ENCODE peak calls at places on chromosomes 7 and 10, in six cellular contexts. One of them, this sample, is unnamed.

GRCh38 chr10:35492387-35493195 is 112.5 kb upstream of the GJD4 start:
- DNase-seq in fibroblast of mammary gland: no peak
- DNase-seq in AG09309: no peak
- DNase-seq in brain microvascular endothelial cell: no peak
- DNase-seq in heart left ventricle: no peak
- DNase-seq in astrocyte: no peak
- DNase-seq in this sample: no peak

GRCh38 chr7:1558841-1559625 is 3.0 kb upstream of the TMEM184A start:
- DNase-seq in heart left ventricle: peak
- DNase-seq in brain microvascular endothelial cell: no peak
- DNase-seq in AG09309: no peak
- DNase-seq in astrocyte: no peak
- DNase-seq in fibroblast of mammary gland: no peak
- DNase-seq in this sample: no peak

GRCh38 chr10:108848016-108848415 is 1075.3 kb downstream of the XPNPEP1 start:
- DNase-seq in AG09309: no peak
- DNase-seq in heart left ventricle: no peak
- DNase-seq in astrocyte: no peak
- DNase-seq in brain microvascular endothelial cell: no peak
- DNase-seq in fibroblast of mammary gland: no peak
- DNase-seq in this sample: no peak

GRCh38 chr7:21261627-21262564 is 166.0 kb upstream of the SP4 start:
- DNase-seq in heart left ventricle: no peak
- DNase-seq in AG09309: no peak
- DNase-seq in fibroblast of mammary gland: peak
- DNase-seq in brain microvascular endothelial cell: peak
- DNase-seq in astrocyte: peak
- DNase-seq in this sample: no peak

GRCh38 chr7:108686494-108686893 is 116.8 kb downstream of the DNAJB9 start:
- DNase-seq in fibroblast of mammary gland: no peak
- DNase-seq in heart left ventricle: no peak
- DNase-seq in astrocyte: no peak
- DNase-seq in brain microvascular endothelial cell: no peak
- DNase-seq in AG09309: no peak
- DNase-seq in this sample: no peak

GRCh38 chr10:59779656-59780521 is 26.6 kb upstream of the MRLN start:
- DNase-seq in astrocyte: peak
- DNase-seq in fibroblast of mammary gland: no peak
- DNase-seq in AG09309: peak
- DNase-seq in heart left ventricle: no peak
- DNase-seq in brain microvascular endothelial cell: no peak
- DNase-seq in this sample: no peak

GRCh38 chr10:36281871-36282331 is 639.8 kb upstream of the FZD8 start:
- DNase-seq in astrocyte: peak
- DNase-seq in AG09309: no peak
- DNase-seq in brain microvascular endothelial cell: peak
- DNase-seq in fibroblast of mammary gland: peak
- DNase-seq in heart left ventricle: no peak
- DNase-seq in this sample: no peak

GRCh38 chr10:95815133-95815532 is 59.2 kb downstream of the ENTPD1 start:
- DNase-seq in astrocyte: no peak
- DNase-seq in brain microvascular endothelial cell: no peak
- DNase-seq in heart left ventricle: no peak
- DNase-seq in AG09309: no peak
- DNase-seq in fibroblast of mammary gland: no peak
- DNase-seq in this sample: no peak

GRCh38 chr10:101630420-101630920 is 42.3 kb downstream of the DPCD start:
- DNase-seq in AG09309: no peak
- DNase-seq in heart left ventricle: no peak
- DNase-seq in fibroblast of mammary gland: no peak
- DNase-seq in astrocyte: no peak
- DNase-seq in brain microvascular endothelial cell: no peak
- DNase-seq in this sample: no peak

GRCh38 chr10:35685402-35685801 is 43.3 kb upstream of the FZD8 start:
- DNase-seq in brain microvascular endothelial cell: no peak
- DNase-seq in AG09309: no peak
- DNase-seq in fibroblast of mammary gland: no peak
- DNase-seq in heart left ventricle: no peak
- DNase-seq in astrocyte: no peak
- DNase-seq in this sample: no peak

GRCh38 chr7:47948096-47948790 is at the start of gene PKD1L1:
- DNase-seq in AG09309: no peak
- DNase-seq in brain microvascular endothelial cell: no peak
- DNase-seq in astrocyte: peak
- DNase-seq in fibroblast of mammary gland: no peak
- DNase-seq in heart left ventricle: no peak
- DNase-seq in this sample: no peak

GRCh38 chr7:22452142-22452763 is 47.7 kb downstream of the STEAP1B start:
- DNase-seq in astrocyte: peak
- DNase-seq in AG09309: no peak
- DNase-seq in heart left ventricle: peak
- DNase-seq in brain microvascular endothelial cell: peak
- DNase-seq in fibroblast of mammary gland: peak
- DNase-seq in this sample: no peak

GRCh38 chr10:132507956-132508490 is 29.6 kb upstream of the INPP5A start:
- DNase-seq in heart left ventricle: no peak
- DNase-seq in fibroblast of mammary gland: no peak
- DNase-seq in AG09309: no peak
- DNase-seq in brain microvascular endothelial cell: no peak
- DNase-seq in astrocyte: no peak
- DNase-seq in this sample: no peak

GRCh38 chr10:24008164-24009066 is 200.5 kb upstream of the KIAA1217 start:
- DNase-seq in astrocyte: peak
- DNase-seq in heart left ventricle: no peak
- DNase-seq in fibroblast of mammary gland: peak
- DNase-seq in AG09309: no peak
- DNase-seq in brain microvascular endothelial cell: peak
- DNase-seq in this sample: peak

GRCh38 chr7:155557778-155558177 is 11.4 kb upstream of the CNPY1 start:
- DNase-seq in fibroblast of mammary gland: no peak
- DNase-seq in heart left ventricle: no peak
- DNase-seq in AG09309: no peak
- DNase-seq in astrocyte: no peak
- DNase-seq in brain microvascular endothelial cell: no peak
- DNase-seq in this sample: no peak

GRCh38 chr10:73494877-73495225 is 973 bp downstream of the PPP3CB start:
- DNase-seq in fibroblast of mammary gland: peak
- DNase-seq in astrocyte: peak
- DNase-seq in heart left ventricle: no peak
- DNase-seq in brain microvascular endothelial cell: no peak
- DNase-seq in AG09309: no peak
- DNase-seq in this sample: no peak

GRCh38 chr10:32650246-32650655 is 204.3 kb downstream of the CCDC7 start:
- DNase-seq in brain microvascular endothelial cell: no peak
- DNase-seq in fibroblast of mammary gland: peak
- DNase-seq in astrocyte: no peak
- DNase-seq in heart left ventricle: no peak
- DNase-seq in AG09309: peak
- DNase-seq in this sample: no peak

GRCh38 chr7:117582219-117582704 is 102.4 kb downstream of the CFTR start:
- DNase-seq in brain microvascular endothelial cell: peak
- DNase-seq in fibroblast of mammary gland: peak
- DNase-seq in heart left ventricle: peak
- DNase-seq in astrocyte: peak
- DNase-seq in AG09309: peak
- DNase-seq in this sample: peak

GRCh38 chr7:98211676-98212531 is 665 bp downstream of the BHLHA15 start:
- DNase-seq in fibroblast of mammary gland: no peak
- DNase-seq in AG09309: no peak
- DNase-seq in heart left ventricle: no peak
- DNase-seq in brain microvascular endothelial cell: no peak
- DNase-seq in astrocyte: no peak
- DNase-seq in this sample: no peak

GRCh38 chr10:132381726-132382125 is 15.3 kb upstream of the PWWP2B start:
- DNase-seq in heart left ventricle: no peak
- DNase-seq in AG09309: no peak
- DNase-seq in brain microvascular endothelial cell: no peak
- DNase-seq in fibroblast of mammary gland: no peak
- DNase-seq in astrocyte: no peak
- DNase-seq in this sample: no peak

GRCh38 chr7:107165341-107165740 is 3.5 kb upstream of the HBP1 start:
- DNase-seq in brain microvascular endothelial cell: no peak
- DNase-seq in astrocyte: no peak
- DNase-seq in AG09309: no peak
- DNase-seq in heart left ventricle: no peak
- DNase-seq in fibroblast of mammary gland: no peak
- DNase-seq in this sample: no peak

GRCh38 chr10:31352436-31353226 is 33.6 kb downstream of the ZEB1 start:
- DNase-seq in heart left ventricle: no peak
- DNase-seq in astrocyte: no peak
- DNase-seq in brain microvascular endothelial cell: no peak
- DNase-seq in fibroblast of mammary gland: no peak
- DNase-seq in AG09309: no peak
- DNase-seq in this sample: no peak

GRCh38 chr10:31347705-31348104 is 28.7 kb downstream of the ZEB1 start:
- DNase-seq in fibroblast of mammary gland: no peak
- DNase-seq in heart left ventricle: no peak
- DNase-seq in brain microvascular endothelial cell: no peak
- DNase-seq in AG09309: no peak
- DNase-seq in astrocyte: no peak
- DNase-seq in this sample: no peak

GRCh38 chr10:31358688-31359330 is 39.8 kb downstream of the ZEB1 start:
- DNase-seq in AG09309: no peak
- DNase-seq in heart left ventricle: no peak
- DNase-seq in astrocyte: peak
- DNase-seq in fibroblast of mammary gland: peak
- DNase-seq in brain microvascular endothelial cell: no peak
- DNase-seq in this sample: no peak

GRCh38 chr10:31350891-31351290 is 31.9 kb downstream of the ZEB1 start:
- DNase-seq in brain microvascular endothelial cell: no peak
- DNase-seq in fibroblast of mammary gland: no peak
- DNase-seq in astrocyte: no peak
- DNase-seq in AG09309: no peak
- DNase-seq in heart left ventricle: no peak
- DNase-seq in this sample: no peak

DNA sequence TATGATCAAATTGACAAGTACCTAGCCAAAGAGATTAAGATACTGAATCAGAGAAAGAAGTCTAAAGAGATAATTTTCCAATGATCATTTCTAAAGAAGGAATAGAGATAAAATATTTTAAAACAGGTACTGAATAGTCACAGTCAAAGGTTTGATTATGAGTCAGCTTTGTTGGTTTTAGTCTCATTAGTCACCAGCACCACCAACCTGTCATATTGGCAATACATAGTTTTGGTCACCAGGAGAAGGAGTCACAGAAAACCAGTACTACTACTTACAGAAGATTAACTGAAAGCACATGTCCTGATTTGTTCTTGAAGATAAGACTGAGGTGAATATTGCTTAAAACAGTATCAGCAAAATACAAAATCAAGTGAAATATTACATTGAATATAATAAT is 34.6 kb downstream of the ZEB1 start:
- DNase-seq in brain microvascular endothelial cell: peak
- DNase-seq in astrocyte: peak
- DNase-seq in heart left ventricle: no peak
- DNase-seq in AG09309: peak
- DNase-seq in fibroblast of mammary gland: peak
- DNase-seq in this sample: no peak
- TF ChIP-seq CTCF in brain microvascular endothelial cell: no peak
- TF ChIP-seq CTCF in astrocyte: no peak
- TF ChIP-seq CTCF in heart left ventricle: no peak
- TF ChIP-seq CTCF in AG09309: peak
- TF ChIP-seq CTCF in fibroblast of mammary gland: peak
- TF ChIP-seq CTCF in this sample: no peak

GRCh38 chr7:150954986-150955518 is 23.1 kb downstream of the KCNH2 start:
- DNase-seq in fibroblast of mammary gland: no peak
- DNase-seq in AG09309: no peak
- DNase-seq in heart left ventricle: no peak
- DNase-seq in brain microvascular endothelial cell: no peak
- DNase-seq in astrocyte: no peak
- DNase-seq in this sample: no peak
- H3K4me3 ChIP-seq in fibroblast of mammary gland: no peak
- H3K4me3 ChIP-seq in AG09309: no peak
- H3K4me3 ChIP-seq in heart left ventricle: no peak
- H3K4me3 ChIP-seq in brain microvascular endothelial cell: no peak
- H3K4me3 ChIP-seq in astrocyte: no peak
- H3K4me3 ChIP-seq in this sample: no peak

GRCh38 chr10:27506280-27506679 is 2.2 kb downstream of the RAB18 start:
- DNase-seq in fibroblast of mammary gland: peak
- DNase-seq in AG09309: no peak
- DNase-seq in brain microvascular endothelial cell: peak
- DNase-seq in heart left ventricle: no peak
- DNase-seq in astrocyte: no peak
- DNase-seq in this sample: no peak

GRCh38 chr10:27503498-27504006 is 552 bp upstream of the RAB18 start:
- DNase-seq in fibroblast of mammary gland: no peak
- DNase-seq in heart left ventricle: no peak
- DNase-seq in AG09309: no peak
- DNase-seq in brain microvascular endothelial cell: no peak
- DNase-seq in astrocyte: no peak
- DNase-seq in this sample: no peak

GRCh38 chr10:27500886-27501285 is 3.2 kb upstream of the RAB18 start:
- DNase-seq in fibroblast of mammary gland: no peak
- DNase-seq in astrocyte: no peak
- DNase-seq in heart left ventricle: no peak
- DNase-seq in brain microvascular endothelial cell: no peak
- DNase-seq in AG09309: no peak
- DNase-seq in this sample: no peak

GRCh38 chr10:27504897-27505457 is 873 bp downstream of the RAB18 start:
- DNase-seq in heart left ventricle: no peak
- DNase-seq in AG09309: no peak
- DNase-seq in fibroblast of mammary gland: peak
- DNase-seq in astrocyte: peak
- DNase-seq in brain microvascular endothelial cell: peak
- DNase-seq in this sample: no peak

GRCh38 chr10:27504007-27504890 is at the start of gene RAB18:
- DNase-seq in brain microvascular endothelial cell: peak
- DNase-seq in astrocyte: peak
- DNase-seq in fibroblast of mammary gland: peak
- DNase-seq in heart left ventricle: peak
- DNase-seq in AG09309: peak
- DNase-seq in this sample: peak
- TF ChIP-seq CTCF in brain microvascular endothelial cell: peak
- TF ChIP-seq CTCF in astrocyte: no peak
- TF ChIP-seq CTCF in fibroblast of mammary gland: no peak
- TF ChIP-seq CTCF in heart left ventricle: no peak
- TF ChIP-seq CTCF in AG09309: no peak
- TF ChIP-seq CTCF in this sample: peak

GRCh38 chr7:43647772-43648643 is 65.1 kb downstream of the STK17A start:
- DNase-seq in astrocyte: peak
- DNase-seq in fibroblast of mammary gland: peak
- DNase-seq in AG09309: peak
- DNase-seq in brain microvascular endothelial cell: peak
- DNase-seq in heart left ventricle: peak
- DNase-seq in this sample: peak

GRCh38 chr7:43647314-43647691 is 64.4 kb downstream of the STK17A start:
- DNase-seq in astrocyte: peak
- DNase-seq in AG09309: peak
- DNase-seq in brain microvascular endothelial cell: peak
- DNase-seq in heart left ventricle: peak
- DNase-seq in fibroblast of mammary gland: peak
- DNase-seq in this sample: peak

GRCh38 chr7:43646603-43647313 is 63.9 kb downstream of the STK17A start:
- DNase-seq in AG09309: no peak
- DNase-seq in heart left ventricle: no peak
- DNase-seq in brain microvascular endothelial cell: peak
- DNase-seq in astrocyte: peak
- DNase-seq in fibroblast of mammary gland: peak
- DNase-seq in this sample: no peak

GRCh38 chr7:43643842-43644241 is 60.9 kb downstream of the STK17A start:
- DNase-seq in fibroblast of mammary gland: no peak
- DNase-seq in AG09309: no peak
- DNase-seq in brain microvascular endothelial cell: no peak
- DNase-seq in heart left ventricle: no peak
- DNase-seq in astrocyte: no peak
- DNase-seq in this sample: no peak

GRCh38 chr7:43645699-43646226 is 62.9 kb downstream of the STK17A start:
- DNase-seq in astrocyte: no peak
- DNase-seq in AG09309: no peak
- DNase-seq in brain microvascular endothelial cell: no peak
- DNase-seq in fibroblast of mammary gland: no peak
- DNase-seq in heart left ventricle: no peak
- DNase-seq in this sample: no peak
- H3K4me3 ChIP-seq in astrocyte: no peak
- H3K4me3 ChIP-seq in AG09309: no peak
- H3K4me3 ChIP-seq in brain microvascular endothelial cell: no peak
- H3K4me3 ChIP-seq in fibroblast of mammary gland: no peak
- H3K4me3 ChIP-seq in heart left ventricle: no peak
- H3K4me3 ChIP-seq in this sample: no peak

This sample was measured in AG04449.